ENCODE peak calls at places on chromosomes 2 and 18, in four cellular contexts. W is GM12878, Z is HepG2, G is K562. D is an unnamed sample.
A peak's percentile ranks its signal among the peaks of the same experiment; 100 is the strongest.

GRCh38 chr2:222518570-222519381 is 94.4 kb downstream of the SGPP2 start:
- DNase-seq in W (no peak), Z (no peak), G (no peak), D (no peak)

GRCh38 chr2:165745916-165746315 is 48.1 kb downstream of the GALNT3 start:
- DNase-seq in G (no peak), W (no peak), Z (no peak), D (no peak)

GRCh38 chr2:207093234-207093633 is 72.5 kb downstream of the KLF7 start:
- DNase-seq in G (no peak), W (no peak), Z (no peak), D (no peak)

GRCh38 chr18:61929881-61930640 is 37.3 kb upstream of the RNF152 start:
- DNase-seq in G (no peak), W (no peak), Z (no peak), D (no peak)

GRCh38 chr2:32363588-32363987 is 6.8 kb downstream of the BIRC6 start:
- DNase-seq in G (no peak), W (no peak), Z (no peak), D (no peak)

GRCh38 chr2:102321954-102322719 is 10.8 kb downstream of the IL1RL1 start:
- DNase-seq in Z (no peak), G (no peak), W (no peak), D (no peak)

GRCh38 chr2:107062599-107063196 is 176.7 kb upstream of the ST6GAL2 start:
- DNase-seq in Z (peak; percentile 35), G (no peak), W (no peak), D (no peak)

GRCh38 chr18:23438608-23439366 is 14.3 kb upstream of the RIOK3 start:
- DNase-seq in W (no peak), G (no peak), Z (no peak), D (peak; percentile 22)

GRCh38 chr18:55053976-55054375 is 94.7 kb upstream of the CCDC68 start:
- DNase-seq in G (no peak), Z (no peak), W (no peak), D (no peak)

DNA sequence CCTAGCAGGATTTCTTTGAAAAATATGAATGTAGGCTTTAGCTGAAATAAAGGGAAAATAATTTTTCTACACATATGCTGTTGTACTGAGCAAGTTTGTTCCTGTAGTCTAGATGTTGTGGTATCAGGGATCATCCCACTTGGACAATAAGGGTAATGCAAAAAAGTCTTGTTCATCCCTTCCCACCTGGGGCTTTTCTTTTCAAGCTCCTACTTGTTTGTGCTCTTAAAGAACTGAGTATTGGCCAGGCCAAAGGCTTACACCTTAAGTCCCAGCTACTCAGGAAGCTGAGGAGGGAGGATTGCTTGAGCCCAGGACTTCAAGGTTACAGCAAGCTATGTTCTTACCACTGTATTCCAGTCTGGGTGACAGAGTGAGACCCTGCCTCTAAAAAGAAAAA is 35.5 kb downstream of the ZC3H6 start:
- DNase-seq in W (no peak), Z (no peak), G (no peak), D (no peak)
- TF ChIP-seq RFX5 in W (no peak), Z (no peak), G (no peak), D (no peak)

GRCh38 chr2:204150695-204151240 is 214.2 kb downstream of the ICOS start:
- DNase-seq in G (no peak), W (no peak), Z (no peak), D (no peak)

GRCh38 chr2:204140258-204140657 is 203.7 kb downstream of the ICOS start:
- DNase-seq in G (no peak), W (no peak), Z (no peak), D (no peak)

GRCh38 chr2:204144487-204144886 is 207.9 kb downstream of the ICOS start:
- DNase-seq in Z (no peak), G (no peak), W (no peak), D (no peak)

GRCh38 chr2:204145197-204146190 is 208.9 kb downstream of the ICOS start:
- DNase-seq in Z (peak; percentile 65), G (peak; percentile 67), W (no peak), D (peak; percentile 72)
- TF ChIP-seq USF2 in Z (no peak), G (no peak), W (no peak), D (no peak)

DNA sequence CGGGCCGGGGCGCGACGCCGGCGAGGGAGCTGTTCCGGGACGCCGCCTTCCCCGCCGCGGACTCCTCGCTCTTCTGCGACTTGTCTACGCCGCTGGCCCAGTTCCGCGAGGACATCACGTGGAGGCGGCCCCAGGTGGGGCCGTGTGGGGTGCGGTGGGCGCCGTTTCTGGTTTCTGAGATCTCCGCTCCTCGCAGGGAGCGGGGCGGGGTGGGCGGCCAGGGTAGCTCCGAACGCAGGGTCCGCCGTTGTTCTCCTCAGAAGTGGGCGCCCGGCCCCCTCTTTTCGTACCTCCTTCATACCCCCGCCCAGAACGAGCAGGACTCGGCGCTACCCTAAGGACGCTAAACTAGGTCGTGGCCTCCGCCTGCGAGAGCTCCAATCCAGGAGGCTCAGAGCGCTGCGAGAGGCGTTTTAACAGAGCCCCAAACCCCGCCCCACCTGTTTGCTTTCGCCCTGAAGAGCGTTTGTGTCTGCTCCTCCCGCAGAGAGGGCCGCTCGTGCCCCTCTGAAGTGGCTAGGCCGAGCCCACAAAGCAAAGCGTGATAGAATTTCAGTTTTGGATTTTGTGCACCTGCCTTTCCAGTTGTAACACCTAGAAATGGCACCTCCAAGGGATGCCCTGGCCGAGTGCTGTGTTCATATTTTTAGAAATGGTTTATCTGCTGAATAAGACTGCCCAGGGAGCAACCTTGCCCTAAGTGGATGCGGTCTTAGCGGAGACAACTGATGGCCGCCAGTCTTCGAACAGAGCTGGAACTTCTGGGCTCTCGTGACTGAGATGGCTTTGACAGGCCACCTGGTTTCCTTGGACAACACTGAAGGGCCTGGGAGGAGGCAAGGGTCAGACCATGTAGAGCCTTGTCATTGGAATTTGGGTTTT is 626 bp downstream of the CAPN10 start:
- DNase-seq in W (no peak), G (peak; percentile 16), Z (peak; percentile 58), D (peak; percentile 65)
- TF ChIP-seq ZBTB33 in W (peak; percentile 20), G (no peak), Z (no peak), D (no peak)

GRCh38 chr2:187429989-187430388 is 18.1 kb downstream of the CALCRL start:
- DNase-seq in G (no peak), W (no peak), Z (no peak), D (no peak)
- TF ChIP-seq RFX5 in G (no peak), W (no peak), Z (no peak), D (no peak)

DNA sequence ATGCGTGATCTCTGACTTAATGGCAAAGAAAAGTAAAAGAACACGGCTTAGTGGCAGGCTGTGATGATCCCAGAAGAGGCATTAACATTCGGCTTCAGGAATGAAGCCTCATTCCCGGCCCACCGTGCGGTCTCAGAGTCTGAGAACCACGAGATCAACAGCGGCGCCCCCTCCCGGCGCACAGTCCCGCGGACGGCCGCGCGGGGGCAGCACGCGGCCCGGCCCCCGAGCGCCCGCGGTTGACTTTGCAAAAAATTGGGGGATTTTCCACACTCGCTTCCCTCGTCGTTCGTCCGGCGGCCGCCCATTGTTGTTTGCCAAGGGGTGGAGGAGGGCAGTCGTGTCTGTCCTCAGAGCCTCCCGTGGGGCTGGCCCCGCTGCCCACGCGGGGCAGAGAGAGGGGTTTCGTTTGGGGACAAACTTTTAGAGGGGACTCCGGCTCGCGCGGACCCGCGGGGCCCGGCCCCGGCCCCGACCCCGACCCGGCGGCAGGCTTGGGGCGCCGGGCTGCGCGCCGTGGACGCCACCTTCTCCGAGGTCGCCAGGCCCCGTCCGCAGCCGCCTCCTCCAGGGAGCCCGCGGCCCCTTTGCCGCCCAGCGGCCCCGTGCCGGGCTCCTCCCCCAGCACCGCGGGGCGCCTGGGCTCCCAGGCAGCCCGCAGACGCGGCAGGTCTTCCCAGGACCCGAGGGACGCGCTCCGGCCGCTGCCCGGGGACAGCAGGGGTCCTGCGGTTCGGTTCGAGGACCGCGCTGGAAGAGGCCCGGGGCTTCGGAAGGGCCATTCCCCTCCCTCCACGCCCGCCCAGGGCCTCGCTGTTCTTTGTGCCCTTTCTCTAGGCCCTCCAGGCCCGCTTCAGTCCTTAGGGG is 3.3 kb upstream of the HS6ST1 start:
- DNase-seq in W (no peak), G (peak; percentile 89), Z (peak; percentile 78), D (peak; percentile 96)
- TF ChIP-seq USF2 in W (no peak), G (no peak), Z (no peak), D (no peak)

GRCh38 chr2:37819228-37819627 is 105.9 kb upstream of the RMDN2 start:
- DNase-seq in G (no peak), W (no peak), Z (no peak), D (peak; percentile 27)
- TF ChIP-seq ZBTB33 in G (no peak), W (no peak), Z (no peak), D (no peak)

GRCh38 chr2:67880291-67880761 is 182.5 kb downstream of the C1D start:
- DNase-seq in W (no peak), G (no peak), Z (no peak), D (peak; percentile 60)
- TF ChIP-seq RFX5 in W (no peak), G (no peak), Z (no peak), D (no peak)

DNA sequence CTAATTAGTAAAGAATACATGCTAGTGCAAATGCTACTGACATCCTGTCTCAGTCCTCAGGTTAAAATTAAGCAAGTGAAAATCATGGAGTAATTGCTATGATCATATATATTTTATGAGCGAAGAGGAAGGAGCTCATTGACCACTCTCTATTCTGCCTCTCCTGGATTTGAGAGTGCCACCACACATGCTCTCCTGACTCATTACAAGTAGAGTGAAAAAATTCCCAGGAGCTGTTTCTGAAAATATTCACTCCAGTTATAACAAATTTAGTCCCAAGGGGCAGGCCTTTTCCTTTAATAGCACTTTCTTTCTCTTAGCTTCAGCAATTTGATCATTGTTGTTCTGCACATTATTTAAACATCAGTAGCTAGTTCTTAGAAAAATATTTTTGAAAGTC is 155.1 kb upstream of the MAPRE2 start:
- DNase-seq in G (no peak), W (no peak), Z (no peak), D (no peak)
- TF ChIP-seq USF2 in G (no peak), W (no peak), Z (no peak), D (no peak)

GRCh38 chr2:112880696-112881095 is 30.3 kb upstream of the IL37 start:
- DNase-seq in G (no peak), Z (no peak), W (peak; percentile 33), D (no peak)

GRCh38 chr2:112879491-112880041 is 31.4 kb upstream of the IL37 start:
- DNase-seq in W (no peak), Z (no peak), G (no peak), D (no peak)

GRCh38 chr2:112883669-112884068 is 27.3 kb upstream of the IL37 start:
- DNase-seq in W (no peak), G (no peak), Z (no peak), D (no peak)

GRCh38 chr2:112880081-112880531 is 30.9 kb upstream of the IL37 start:
- DNase-seq in W (no peak), G (no peak), Z (no peak), D (no peak)

DNA sequence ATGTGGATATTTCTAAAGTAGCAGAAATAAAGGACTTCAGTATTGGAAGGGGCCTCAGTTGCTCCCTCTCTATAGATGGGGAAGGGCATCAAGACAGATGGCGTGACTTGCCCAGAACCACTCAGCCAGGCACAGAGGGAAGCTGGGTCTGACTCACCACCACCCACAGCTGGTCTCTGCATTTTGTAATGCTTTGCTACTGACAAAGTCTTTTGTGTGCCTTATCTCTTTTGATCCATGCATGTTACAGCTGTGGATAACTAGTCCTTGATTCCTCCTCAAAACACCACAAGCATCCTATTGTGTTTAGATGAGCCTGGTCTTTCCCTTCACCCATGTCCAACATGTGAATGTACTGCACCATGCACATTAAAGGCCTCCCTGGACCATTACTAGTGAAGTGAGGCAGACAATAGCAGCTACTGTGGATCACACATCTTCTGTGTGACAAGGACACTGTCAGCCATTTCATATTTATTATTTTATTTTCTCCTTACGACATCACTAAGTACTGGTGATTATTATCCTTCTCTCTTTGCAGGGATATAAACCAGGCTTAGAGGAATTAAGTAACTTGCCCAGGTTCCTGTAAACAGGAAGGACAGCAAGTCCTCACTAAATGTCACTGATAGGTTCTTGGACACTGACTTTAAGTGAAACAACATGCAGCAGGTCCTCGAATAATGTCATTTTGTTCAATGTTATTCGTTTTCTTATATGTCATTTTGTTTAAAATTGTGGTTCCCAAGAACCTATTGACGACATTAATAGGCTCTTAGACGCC is 29.6 kb upstream of the IL37 start:
- DNase-seq in W (peak; percentile 58), G (peak; percentile 31), Z (peak; percentile 54), D (no peak)
- TF ChIP-seq ZBTB33 in W (no peak), G (no peak), Z (no peak), D (no peak)